ENCODE peak calls at places on chromosomes 2 and 18, in ten cellular contexts. D is SW480; A is left cardiac atrium; V is ovary; N is WTC11; Q is cardiac fibroblast; S is AG08396; Y is cerebellum; I is anterior cingulate cortex; L is stimulated activated CD8-positive, alpha-beta memory T cell treated with anti-CD3 and anti-CD28 coated beads, Interleukin-4, amount 100 ng/mL, for 48 hours. E is an unnamed sample.

GRCh38 chr18:43571078-43571689 is 293.9 kb upstream of the SYT4 start:
- DNase-seq in V (peak), L (peak), Y (peak), A (no peak), I (no peak), S (peak), D (peak), N (no peak), Q (peak), E (no peak)

GRCh38 chr2:61485281-61485680 is 14.4 kb upstream of the USP34 start:
- DNase-seq in L (no peak), Y (no peak), A (no peak), I (no peak), Q (no peak), D (no peak), N (no peak), V (no peak), S (no peak), E (no peak)

GRCh38 chr2:98769784-98770183 is 38.9 kb upstream of the MGAT4A start:
- DNase-seq in N (no peak), A (no peak), Q (no peak), I (no peak), V (no peak), S (no peak), L (peak), D (peak), Y (peak), E (no peak)

GRCh38 chr18:42736074-42736473 is 379.4 kb downstream of the RIT2 start:
- DNase-seq in N (no peak), S (no peak), I (no peak), D (no peak), Q (no peak), V (no peak), Y (no peak), A (no peak), L (no peak), E (no peak)

GRCh38 chr2:55159037-55159651 is 72.9 kb downstream of the CLHC1 start:
- DNase-seq in Y (no peak), N (no peak), A (peak), D (no peak), L (no peak), Q (peak), V (peak), I (no peak), S (no peak), E (no peak)

GRCh38 chr2:62334440-62335058 is 138.6 kb downstream of the B3GNT2 start:
- DNase-seq in L (no peak), Q (no peak), D (no peak), S (no peak), V (no peak), N (no peak), Y (no peak), A (no peak), I (no peak), E (no peak)

GRCh38 chr2:72115361-72116080 is 32.1 kb downstream of the CYP26B1 start:
- DNase-seq in S (peak), V (no peak), I (no peak), N (no peak), A (peak), Q (peak), D (peak), Y (no peak), L (peak), E (no peak)

GRCh38 chr18:48151421-48152095 is 221.1 kb upstream of the SMAD2 start:
- DNase-seq in Q (no peak), N (no peak), A (no peak), V (peak), D (no peak), I (no peak), S (no peak), Y (no peak), L (no peak), E (no peak)

GRCh38 chr2:71129114-71129890 is 727 bp downstream of the MCEE start:
- DNase-seq in A (no peak), L (no peak), D (peak), S (peak), N (no peak), I (no peak), Y (no peak), V (no peak), Q (peak), E (no peak)

GRCh38 chr2:181878448-181878847 is 13.1 kb upstream of the ITPRID2 start:
- DNase-seq in L (no peak), A (no peak), Y (no peak), V (no peak), I (no peak), D (no peak), S (no peak), N (no peak), Q (no peak), E (no peak)

GRCh38 chr18:49778826-49779465 is 34.4 kb downstream of the ACAA2 start:
- DNase-seq in L (no peak), Q (no peak), D (no peak), S (no peak), V (no peak), I (no peak), A (no peak), Y (no peak), N (no peak), E (no peak)

GRCh38 chr18:48125724-48126123 is 195.3 kb upstream of the SMAD2 start:
- DNase-seq in D (no peak), Q (no peak), V (no peak), S (no peak), L (no peak), N (no peak), Y (no peak), I (no peak), A (no peak), E (no peak)

GRCh38 chr2:124318913-124319312 is 293.8 kb downstream of the CNTNAP5 start:
- DNase-seq in D (no peak), Q (no peak), S (no peak), V (no peak), N (no peak), Y (no peak), L (no peak), A (no peak), I (no peak), E (no peak)

GRCh38 chr2:240741091-240741490 is 49.4 kb downstream of the AQP12A start:
- DNase-seq in D (no peak), L (no peak), V (no peak), N (no peak), S (no peak), Q (no peak), I (no peak), A (no peak), Y (no peak), E (no peak)

GRCh38 chr18:13726972-13727331 is 479 bp downstream of the RNMT start:
- DNase-seq in N (peak), Y (no peak), I (no peak), Q (peak), V (peak), L (no peak), A (peak), S (peak), D (peak), E (peak)

GRCh38 chr2:70901235-70902066 is 34.2 kb upstream of the ATP6V1B1 start:
- DNase-seq in V (no peak), L (no peak), D (no peak), Q (peak), S (peak), I (no peak), Y (peak), A (peak), N (peak), E (no peak)

GRCh38 chr18:26208901-26209445 is 17.3 kb upstream of the TAF4B start:
- DNase-seq in L (no peak), V (no peak), S (no peak), A (no peak), Y (no peak), D (no peak), Q (no peak), N (no peak), I (no peak), E (no peak)

GRCh38 chr2:31563273-31563839 is 17.4 kb downstream of the SRD5A2 start:
- DNase-seq in Q (no peak), I (no peak), V (no peak), Y (no peak), N (no peak), L (no peak), D (no peak), S (no peak), A (no peak), E (no peak)

GRCh38 chr2:230824406-230824978 is 40.2 kb upstream of the ITM2C start:
- DNase-seq in I (no peak), V (peak), D (peak), A (peak), S (peak), Q (peak), Y (peak), L (peak), N (peak), E (peak)

GRCh38 chr2:20623241-20623640 is 27.7 kb downstream of the HS1BP3 start:
- DNase-seq in I (no peak), A (peak), D (no peak), Q (no peak), Y (no peak), L (no peak), V (no peak), S (no peak), N (no peak), E (no peak)

GRCh38 chr2:191050640-191050987 is 36.6 kb upstream of the STAT1 start:
- DNase-seq in S (peak), V (no peak), I (no peak), A (no peak), D (no peak), N (no peak), L (no peak), Q (peak), Y (no peak), E (no peak)

GRCh38 chr2:28387082-28387960 is 5.3 kb upstream of the FOSL2 start:
- DNase-seq in S (peak), L (no peak), Y (no peak), D (peak), I (no peak), N (no peak), A (no peak), Q (peak), V (no peak), E (no peak)

GRCh38 chr2:151808258-151809072 is 19.8 kb downstream of the ARL5A start:
- DNase-seq in L (no peak), Y (peak), S (peak), I (no peak), A (no peak), Q (peak), V (no peak), D (no peak), N (no peak), E (no peak)